ENCODE peak calls at places on chromosomes 2 and 18, in seven cellular contexts. U, Q, R, F, K, A and B are unnamed samples. For H3K36me3, the result is how much of the 10 kb centered on the place peaks cover.

GRCh38 chr2:68362749-68363148 is 2.3 kb upstream of the PLEK start:
- DNase-seq in U (no peak), K (no peak), F (no peak), A (no peak), R (no peak), Q (no peak), B (no peak)

GRCh38 chr2:205675861-205676516 is 6.3 kb upstream of the NRP2 start:
- DNase-seq in Q (no peak), U (no peak), A (peak), K (peak), F (peak), R (no peak), B (peak)

GRCh38 chr18:37564796-37565137 is 831 bp downstream of the CELF4 start:
- DNase-seq in A (peak), K (peak), R (no peak), U (peak), F (peak), Q (no peak), B (peak)

GRCh38 chr2:208356846-208357574 is 49.6 kb upstream of the PTH2R start:
- DNase-seq in A (no peak), F (no peak), R (no peak), Q (no peak), U (peak), K (no peak), B (peak)

GRCh38 chr2:203328735-203329549 is 748 bp downstream of the ABI2 start:
- DNase-seq in F (peak), K (peak), R (peak), Q (no peak), A (peak), U (peak), B (peak)

GRCh38 chr18:8561123-8561905 is 47.9 kb upstream of the RAB12 start:
- DNase-seq in U (no peak), R (no peak), Q (no peak), A (no peak), F (no peak), K (no peak), B (no peak)

GRCh38 chr2:50720695-50721314 is 311.1 kb downstream of the NRXN1 start:
- DNase-seq in K (no peak), R (no peak), U (peak), F (peak), Q (no peak), A (peak), B (peak)

GRCh38 chr2:159086874-159087273 is 118.4 kb downstream of the TANC1 start:
- DNase-seq in R (no peak), A (no peak), F (no peak), K (no peak), U (no peak), Q (no peak), B (no peak)

GRCh38 chr2:32745191-32745590 is 117.3 kb downstream of the TTC27 start:
- DNase-seq in R (no peak), Q (no peak), A (no peak), U (peak), F (peak), K (no peak), B (peak)

GRCh38 chr18:75073654-75074053 is 135.3 kb downstream of the PTGR3 start:
- DNase-seq in F (no peak), R (no peak), A (no peak), K (no peak), U (no peak), Q (no peak), B (no peak)

GRCh38 chr18:28176674-28176932 is 327 bp downstream of the CDH2 start:
- DNase-seq in A (no peak), Q (no peak), R (no peak), K (no peak), U (no peak), F (no peak), B (no peak)

GRCh38 chr18:48514786-48515185 is 24.0 kb upstream of the CTIF start:
- DNase-seq in R (no peak), Q (no peak), A (no peak), K (no peak), U (no peak), F (no peak), B (no peak)

GRCh38 chr2:1758112-1758630 is 13.9 kb upstream of the PXDN start:
- DNase-seq in U (no peak), F (peak), Q (no peak), K (no peak), R (no peak), A (no peak), B (no peak)

GRCh38 chr2:124333789-124334188 is 308.7 kb downstream of the CNTNAP5 start:
- DNase-seq in R (no peak), F (no peak), A (no peak), K (no peak), U (no peak), Q (no peak), B (no peak)

GRCh38 chr2:31922542-31923408 is 88.0 kb downstream of the MEMO1 start:
- DNase-seq in K (no peak), R (no peak), Q (no peak), F (no peak), U (no peak), A (no peak), B (no peak)

GRCh38 chr2:218400167-218400929 is 680 bp downstream of the CTDSP1 start:
- DNase-seq in U (no peak), K (peak), A (peak), Q (peak), R (peak), F (no peak), B (peak)

GRCh38 chr18:24791736-24792135 is 331.3 kb downstream of the HRH4 start:
- DNase-seq in A (no peak), K (no peak), R (no peak), Q (no peak), F (no peak), U (no peak), B (no peak)

GRCh38 chr18:72830109-72830508 is 37.7 kb downstream of the NETO1 start:
- DNase-seq in F (no peak), A (peak), U (peak), Q (no peak), R (no peak), K (peak), B (peak)

GRCh38 chr18:74861154-74861553 is 263.5 kb downstream of the ZNF407 start:
- DNase-seq in K (peak), Q (no peak), A (no peak), F (peak), R (no peak), U (peak), B (no peak)

GRCh38 chr2:62662548-62662947 is 43.0 kb upstream of the EHBP1 start:
- DNase-seq in R (no peak), Q (no peak), A (no peak), F (no peak), K (no peak), U (no peak), B (peak)

GRCh38 chr18:1505856-1506255 is 601.2 kb downstream of the ADCYAP1 start:
- DNase-seq in R (no peak), U (no peak), F (no peak), K (no peak), Q (no peak), A (no peak), B (no peak)

GRCh38 chr2:18993756-18994155 is 364.7 kb downstream of the OSR1 start:
- DNase-seq in A (no peak), U (no peak), Q (no peak), K (no peak), R (no peak), F (no peak), B (peak)

GRCh38 chr2:238207006-238207405 is 3.5 kb upstream of the ILKAP start:
- DNase-seq in Q (no peak), U (no peak), R (no peak), F (no peak), K (no peak), A (no peak), B (no peak)

GRCh38 chr2:127003028-127003800 is 103.7 kb downstream of the BIN1 start:
- DNase-seq in F (no peak), R (no peak), U (no peak), Q (no peak), A (no peak), K (peak), B (no peak)

GRCh38 chr18:29979884-29980283 is 1062.7 kb downstream of the DSC3 start:
- DNase-seq in Q (no peak), R (no peak), A (peak), U (no peak), K (peak), F (no peak), B (peak)

GRCh38 chr2:135975702-135976101 is 9.7 kb downstream of the DARS1 start:
- DNase-seq in Q (no peak), A (no peak), K (no peak), F (no peak), R (no peak), U (no peak), B (no peak)
- H3K36me3 ChIP-seq in Q (half or more), A (under half), K (under half), F (under half), R (under half), U (under half), B (half or more)

GRCh38 chr2:3902131-3902530 is 198.8 kb downstream of the DCDC2C start:
- DNase-seq in U (no peak), Q (no peak), R (no peak), A (no peak), K (no peak), F (no peak), B (no peak)
- H3K4me3 ChIP-seq in U (no peak), Q (no peak), R (no peak), A (no peak), K (no peak), F (no peak), B (no peak)

DNA sequence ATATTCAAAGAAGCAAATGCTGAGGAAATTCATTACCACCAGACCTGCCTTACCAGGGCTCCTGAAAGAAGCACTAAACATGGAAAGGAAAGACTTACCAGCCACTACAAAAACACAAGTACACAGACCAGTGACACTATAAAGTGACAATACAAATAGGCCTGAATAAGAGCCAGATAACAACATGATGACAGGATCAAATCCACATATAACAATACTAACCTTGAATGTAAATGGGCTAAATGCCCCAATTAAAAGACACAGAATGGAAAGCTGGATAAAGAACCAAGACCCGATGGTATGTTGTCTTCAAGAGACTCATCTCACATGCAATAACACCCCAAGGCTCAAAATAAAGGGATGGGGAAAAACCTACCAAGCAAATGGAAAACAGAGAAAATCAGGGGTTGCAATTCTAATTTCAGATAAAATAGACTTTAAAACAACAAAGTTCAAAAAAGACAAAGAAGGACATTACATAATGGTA is 353.4 kb downstream of the LNPK start:
- DNase-seq in U (no peak), A (no peak), K (no peak), R (no peak), Q (no peak), F (no peak), B (no peak)
- H3K36me3 ChIP-seq in U (under half), A (under half), K (under half), R (under half), Q (under half), F (under half), B (under half)

GRCh38 chr2:17754773-17755425 is 961 bp downstream of the GEN1 start:
- DNase-seq in U (no peak), A (no peak), K (no peak), Q (no peak), F (no peak), R (no peak), B (peak)
- H3K4me3 ChIP-seq in U (peak), A (peak), K (peak), Q (peak), F (peak), R (peak), B (peak)

GRCh38 chr18:79704631-79705030 is 25.0 kb downstream of the CTDP1 start:
- DNase-seq in A (no peak), F (no peak), Q (no peak), R (no peak), K (no peak), U (no peak), B (no peak)
- H3K36me3 ChIP-seq in A (under half), F (half or more), Q (half or more), R (half or more), K (under half), U (under half), B (half or more)

GRCh38 chr2:30421551-30422436 is 25.3 kb upstream of the LCLAT1 start:
- DNase-seq in U (peak), K (peak), F (peak), R (no peak), Q (no peak), A (no peak), B (peak)
- H3K4me3 ChIP-seq in U (no peak), K (no peak), F (no peak), R (no peak), Q (peak), A (no peak), B (peak)

DNA sequence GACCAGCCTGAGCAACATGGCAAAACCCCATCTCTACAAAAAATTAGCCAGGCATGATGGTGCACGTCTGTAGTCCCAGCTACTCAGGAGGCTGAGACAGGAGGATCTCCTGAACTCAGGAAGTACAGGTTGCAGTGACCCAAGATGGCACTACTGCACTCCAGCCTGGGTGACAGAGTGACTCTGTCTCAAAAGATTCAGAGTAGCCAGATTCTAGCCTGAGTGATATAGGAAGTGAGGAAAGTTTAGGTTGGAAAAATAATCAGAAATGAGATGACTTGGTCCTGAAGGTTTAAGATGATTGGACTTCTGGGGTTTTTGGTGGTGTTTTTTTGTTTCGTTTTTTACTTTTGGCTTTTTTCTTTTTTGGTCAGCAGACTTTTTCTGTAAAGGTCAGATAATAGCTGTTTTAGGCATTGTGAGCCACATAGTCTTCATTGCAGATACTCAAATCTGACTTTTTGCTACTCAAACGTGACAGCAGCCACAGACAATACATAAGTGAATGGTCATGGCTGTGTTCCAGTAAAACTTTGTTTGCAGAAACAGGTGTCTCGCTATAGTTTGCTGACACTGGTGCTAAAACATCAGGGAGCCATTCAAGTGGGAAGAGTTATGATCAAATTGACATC is 104.1 kb upstream of the UBXN4 start:
- DNase-seq in U (no peak), F (no peak), K (no peak), A (no peak), Q (no peak), R (no peak), B (no peak)
- H3K36me3 ChIP-seq in U (under half), F (under half), K (under half), A (under half), Q (half or more), R (under half), B (under half)